ENCODE peak calls at places on chromosomes 4 and X, in seven cellular contexts. One of them, this sample, is unnamed.

GRCh38 chrX:153510383-153510782 is 7.1 kb upstream of the ATP2B3 start:
- DNase-seq in mucosa of descending colon: no peak
- DNase-seq in left lung: no peak
- DNase-seq in HCT116: no peak
- DNase-seq in ascending aorta: no peak
- DNase-seq in epithelial cell of esophagus: no peak
- DNase-seq in fibroblast of the aortic adventitia: no peak
- DNase-seq in this sample: no peak

GRCh38 chr4:74230902-74231499 is 73.1 kb downstream of the MTHFD2L start:
- DNase-seq in mucosa of descending colon: peak
- DNase-seq in left lung: peak
- DNase-seq in HCT116: no peak
- DNase-seq in ascending aorta: peak
- DNase-seq in epithelial cell of esophagus: peak
- DNase-seq in fibroblast of the aortic adventitia: peak
- DNase-seq in this sample: peak

GRCh38 chr4:152408514-152409327 is 127.2 kb downstream of the FBXW7 start:
- DNase-seq in mucosa of descending colon: peak
- DNase-seq in left lung: no peak
- DNase-seq in HCT116: peak
- DNase-seq in ascending aorta: no peak
- DNase-seq in epithelial cell of esophagus: peak
- DNase-seq in fibroblast of the aortic adventitia: peak
- DNase-seq in this sample: peak

GRCh38 chr4:99438578-99438875 is 3.4 kb upstream of the ADH7 start:
- DNase-seq in mucosa of descending colon: no peak
- DNase-seq in left lung: no peak
- DNase-seq in HCT116: no peak
- DNase-seq in ascending aorta: no peak
- DNase-seq in epithelial cell of esophagus: no peak
- DNase-seq in fibroblast of the aortic adventitia: no peak
- DNase-seq in this sample: no peak

GRCh38 chrX:54980334-54980733 is 13.7 kb downstream of the PFKFB1 start:
- DNase-seq in mucosa of descending colon: no peak
- DNase-seq in left lung: no peak
- DNase-seq in HCT116: no peak
- DNase-seq in ascending aorta: no peak
- DNase-seq in epithelial cell of esophagus: no peak
- DNase-seq in fibroblast of the aortic adventitia: no peak
- DNase-seq in this sample: no peak

GRCh38 chr4:8211229-8211628 is 12.1 kb downstream of the SH3TC1 start:
- DNase-seq in mucosa of descending colon: no peak
- DNase-seq in left lung: no peak
- DNase-seq in HCT116: no peak
- DNase-seq in ascending aorta: no peak
- DNase-seq in epithelial cell of esophagus: no peak
- DNase-seq in fibroblast of the aortic adventitia: no peak
- DNase-seq in this sample: no peak

GRCh38 chrX:54920610-54921426 is at the start of gene TRO:
- DNase-seq in mucosa of descending colon: no peak
- DNase-seq in left lung: no peak
- DNase-seq in HCT116: no peak
- DNase-seq in ascending aorta: no peak
- DNase-seq in epithelial cell of esophagus: no peak
- DNase-seq in fibroblast of the aortic adventitia: peak
- DNase-seq in this sample: no peak

GRCh38 chr4:985123-985830 is 1.6 kb upstream of the IDUA start:
- DNase-seq in mucosa of descending colon: peak
- DNase-seq in left lung: peak
- DNase-seq in HCT116: no peak
- DNase-seq in ascending aorta: no peak
- DNase-seq in epithelial cell of esophagus: peak
- DNase-seq in fibroblast of the aortic adventitia: no peak
- DNase-seq in this sample: no peak

GRCh38 chrX:139112432-139112831 is 400.9 kb upstream of the FGF13 start:
- DNase-seq in mucosa of descending colon: peak
- DNase-seq in left lung: no peak
- DNase-seq in HCT116: no peak
- DNase-seq in ascending aorta: no peak
- DNase-seq in epithelial cell of esophagus: peak
- DNase-seq in fibroblast of the aortic adventitia: peak
- DNase-seq in this sample: no peak

GRCh38 chr4:5828005-5828391 is 64.9 kb downstream of the CRMP1 start:
- DNase-seq in mucosa of descending colon: no peak
- DNase-seq in left lung: no peak
- DNase-seq in HCT116: no peak
- DNase-seq in ascending aorta: no peak
- DNase-seq in epithelial cell of esophagus: no peak
- DNase-seq in fibroblast of the aortic adventitia: no peak
- DNase-seq in this sample: no peak

GRCh38 chr4:143202824-143203223 is 18.1 kb downstream of the USP38 start:
- DNase-seq in mucosa of descending colon: no peak
- DNase-seq in left lung: no peak
- DNase-seq in HCT116: no peak
- DNase-seq in ascending aorta: no peak
- DNase-seq in epithelial cell of esophagus: peak
- DNase-seq in fibroblast of the aortic adventitia: peak
- DNase-seq in this sample: no peak
- TF ChIP-seq CTCF in mucosa of descending colon: no peak
- TF ChIP-seq CTCF in left lung: no peak
- TF ChIP-seq CTCF in HCT116: peak
- TF ChIP-seq CTCF in ascending aorta: no peak
- TF ChIP-seq CTCF in epithelial cell of esophagus: no peak
- TF ChIP-seq CTCF in fibroblast of the aortic adventitia: peak
- TF ChIP-seq CTCF in this sample: peak

GRCh38 chrX:155768036-155768769 is 112.9 kb upstream of the VAMP7 start:
- DNase-seq in mucosa of descending colon: no peak
- DNase-seq in left lung: no peak
- DNase-seq in HCT116: no peak
- DNase-seq in ascending aorta: no peak
- DNase-seq in epithelial cell of esophagus: peak
- DNase-seq in fibroblast of the aortic adventitia: peak
- DNase-seq in this sample: no peak
- H3K4me3 ChIP-seq in mucosa of descending colon: no peak
- H3K4me3 ChIP-seq in left lung: no peak
- H3K4me3 ChIP-seq in HCT116: peak
- H3K4me3 ChIP-seq in ascending aorta: peak
- H3K4me3 ChIP-seq in epithelial cell of esophagus: peak
- H3K4me3 ChIP-seq in fibroblast of the aortic adventitia: peak
- H3K4me3 ChIP-seq in this sample: peak

GRCh38 chr4:163108614-163109013 is 58.1 kb downstream of the NAF1 start:
- DNase-seq in mucosa of descending colon: no peak
- DNase-seq in left lung: no peak
- DNase-seq in HCT116: no peak
- DNase-seq in ascending aorta: no peak
- DNase-seq in epithelial cell of esophagus: no peak
- DNase-seq in fibroblast of the aortic adventitia: no peak
- DNase-seq in this sample: no peak

GRCh38 chr4:163109967-163110366 is 56.7 kb downstream of the NAF1 start:
- DNase-seq in mucosa of descending colon: no peak
- DNase-seq in left lung: no peak
- DNase-seq in HCT116: no peak
- DNase-seq in ascending aorta: no peak
- DNase-seq in epithelial cell of esophagus: no peak
- DNase-seq in fibroblast of the aortic adventitia: no peak
- DNase-seq in this sample: no peak

GRCh38 chr4:163113921-163114703 is 52.6 kb downstream of the NAF1 start:
- DNase-seq in mucosa of descending colon: no peak
- DNase-seq in left lung: no peak
- DNase-seq in HCT116: no peak
- DNase-seq in ascending aorta: no peak
- DNase-seq in epithelial cell of esophagus: no peak
- DNase-seq in fibroblast of the aortic adventitia: no peak
- DNase-seq in this sample: no peak

GRCh38 chr4:163110442-163110841 is 56.2 kb downstream of the NAF1 start:
- DNase-seq in mucosa of descending colon: no peak
- DNase-seq in left lung: no peak
- DNase-seq in HCT116: no peak
- DNase-seq in ascending aorta: no peak
- DNase-seq in epithelial cell of esophagus: no peak
- DNase-seq in fibroblast of the aortic adventitia: no peak
- DNase-seq in this sample: no peak

DNA sequence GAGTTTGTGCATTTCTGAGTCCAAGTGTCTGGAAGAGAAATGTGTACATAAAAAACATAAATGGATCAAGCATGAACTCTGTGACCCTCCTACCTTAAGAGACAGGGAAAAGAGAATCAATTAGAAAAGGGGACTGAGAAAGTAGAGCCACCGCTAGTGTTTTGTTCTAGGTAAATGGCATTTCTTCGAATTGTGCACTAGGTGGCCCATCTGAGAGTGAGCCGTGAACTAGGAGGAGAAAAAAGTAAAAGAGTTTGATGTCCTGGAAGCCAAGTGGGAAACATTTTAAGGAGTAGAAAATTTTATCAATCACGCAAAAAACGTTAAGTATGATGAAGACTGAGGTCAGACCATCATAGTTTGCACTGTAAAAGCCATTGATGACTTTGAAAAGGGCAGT is 55.1 kb downstream of the NAF1 start:
- DNase-seq in mucosa of descending colon: peak
- DNase-seq in left lung: no peak
- DNase-seq in HCT116: no peak
- DNase-seq in ascending aorta: no peak
- DNase-seq in epithelial cell of esophagus: peak
- DNase-seq in fibroblast of the aortic adventitia: peak
- DNase-seq in this sample: no peak
- TF ChIP-seq CTCF in mucosa of descending colon: peak
- TF ChIP-seq CTCF in left lung: no peak
- TF ChIP-seq CTCF in HCT116: peak
- TF ChIP-seq CTCF in ascending aorta: no peak
- TF ChIP-seq CTCF in epithelial cell of esophagus: no peak
- TF ChIP-seq CTCF in fibroblast of the aortic adventitia: peak
- TF ChIP-seq CTCF in this sample: peak

DNA sequence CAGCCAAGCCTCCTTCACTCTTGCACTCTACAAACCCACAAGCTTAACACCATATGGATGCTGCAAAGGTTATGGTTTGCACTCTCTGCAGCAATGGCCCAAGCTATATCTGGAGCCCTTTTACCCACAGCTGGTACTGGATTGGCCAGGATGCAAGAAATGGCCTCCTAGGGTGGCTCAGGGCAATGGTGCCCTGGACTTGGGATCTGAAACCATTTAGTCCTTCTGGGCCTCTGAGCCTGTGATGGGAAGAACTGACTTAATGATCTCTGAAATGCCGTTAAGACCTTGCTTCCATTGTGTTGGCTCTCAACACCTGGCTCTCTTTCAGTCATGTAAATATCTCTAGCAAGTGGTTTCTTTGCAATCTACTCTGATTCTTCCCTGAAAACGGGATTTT is 626.0 kb downstream of the KCTD8 start:
- DNase-seq in mucosa of descending colon: no peak
- DNase-seq in left lung: no peak
- DNase-seq in HCT116: no peak
- DNase-seq in ascending aorta: no peak
- DNase-seq in epithelial cell of esophagus: no peak
- DNase-seq in fibroblast of the aortic adventitia: no peak
- DNase-seq in this sample: no peak
- H3K4me3 ChIP-seq in mucosa of descending colon: no peak
- H3K4me3 ChIP-seq in left lung: no peak
- H3K4me3 ChIP-seq in HCT116: no peak
- H3K4me3 ChIP-seq in ascending aorta: no peak
- H3K4me3 ChIP-seq in epithelial cell of esophagus: no peak
- H3K4me3 ChIP-seq in fibroblast of the aortic adventitia: no peak
- H3K4me3 ChIP-seq in this sample: no peak